ENCODE peak calls at places on chromosome 18, in four cellular contexts. K is NCI-H345; H is lower lobe of right lung; C is stimulated activated CD4-positive, alpha-beta T cell treated with anti-CD3 and anti-CD28 coated beads, Interleukin-2, amount 100 ng/mL, for 48 hours. B is an unnamed sample.

GRCh38 chr18:3226048-3226447 is 6.3 kb upstream of the MYOM1 start:
- DNase-seq in K (no peak), H (no peak), C (no peak), B (no peak)

GRCh38 chr18:70705831-70706416 is 417.1 kb downstream of the SOCS6 start:
- DNase-seq in K (no peak), H (no peak), C (no peak), B (no peak)

GRCh38 chr18:11747731-11748130 is 58.7 kb downstream of the GNAL start:
- DNase-seq in K (peak; percentile 54), H (no peak), C (no peak), B (no peak)

GRCh38 chr18:79664525-79665125 is 15.0 kb upstream of the CTDP1 start:
- DNase-seq in K (no peak), H (no peak), C (no peak), B (no peak)

GRCh38 chr18:47604041-47604440 is 326.4 kb downstream of the SMAD2 start:
- DNase-seq in K (no peak), H (no peak), C (no peak), B (no peak)

GRCh38 chr18:41767960-41768359 is 187.1 kb upstream of the PIK3C3 start:
- DNase-seq in K (no peak), H (no peak), C (no peak), B (no peak)

GRCh38 chr18:31102020-31102684 is at the start of gene DSC2:
- DNase-seq in K (peak; percentile 42), H (peak; percentile 65), C (no peak), B (no peak)

GRCh38 chr18:46419391-46420141 is 237.5 kb downstream of the LOXHD1 start:
- DNase-seq in K (no peak), H (no peak), C (no peak), B (no peak)

GRCh38 chr18:5895300-5895885 is at the start of gene TMEM200C:
- DNase-seq in K (peak; percentile 60), H (peak; percentile 51), C (no peak), B (peak; percentile 52)

GRCh38 chr18:45896991-45897390 is 70.1 kb downstream of the EPG5 start:
- DNase-seq in K (no peak), H (no peak), C (no peak), B (no peak)

GRCh38 chr18:12595571-12596255 is 62.2 kb downstream of the SPIRE1 start:
- DNase-seq in K (no peak), H (no peak), C (no peak), B (no peak)

GRCh38 chr18:23779696-23780303 is 90.5 kb downstream of the LAMA3 start:
- DNase-seq in K (no peak), H (no peak), C (no peak), B (no peak)

GRCh38 chr18:32048507-32049091 is 30.0 kb downstream of the RNF125 start:
- DNase-seq in K (no peak), H (peak; percentile 49), C (no peak), B (no peak)

GRCh38 chr18:37669991-37670534 is 104.5 kb upstream of the CELF4 start:
- DNase-seq in K (no peak), H (no peak), C (no peak), B (no peak)

GRCh38 chr18:70181725-70182124 is 23.8 kb downstream of the RTTN start:
- DNase-seq in K (no peak), H (no peak), C (no peak), B (no peak)

GRCh38 chr18:73509460-73509859 is 638.2 kb downstream of the FBXO15 start:
- DNase-seq in K (no peak), H (no peak), C (no peak), B (no peak)

GRCh38 chr18:61596296-61596695 is 263.1 kb downstream of the CDH20 start:
- DNase-seq in K (no peak), H (no peak), C (no peak), B (no peak)

GRCh38 chr18:48164096-48164475 is 233.6 kb upstream of the SMAD2 start:
- DNase-seq in K (no peak), H (no peak), C (no peak), B (no peak)

GRCh38 chr18:53754154-53754553 is 470.3 kb downstream of the MBD2 start:
- DNase-seq in K (no peak), H (no peak), C (no peak), B (no peak)

GRCh38 chr18:31821452-31822171 is 60.9 kb upstream of the SLC25A52 start:
- DNase-seq in K (no peak), H (no peak), C (no peak), B (no peak)

GRCh38 chr18:62287753-62288668 is 37.1 kb upstream of the TNFRSF11A start:
- DNase-seq in K (no peak), H (no peak), C (no peak), B (no peak)

GRCh38 chr18:36811430-36811829 is 17.4 kb downstream of the TPGS2 start:
- DNase-seq in K (no peak), H (no peak), C (no peak), B (no peak)

GRCh38 chr18:44520981-44521672 is 159.6 kb upstream of the SETBP1 start:
- DNase-seq in K (no peak), H (no peak), C (no peak), B (no peak)

GRCh38 chr18:79260023-79260422 is 135.7 kb upstream of the NFATC1 start:
- DNase-seq in K (peak; percentile 62), H (no peak), C (no peak), B (no peak)

GRCh38 chr18:62979172-62979571 is 263.8 kb downstream of the PHLPP1 start:
- DNase-seq in K (peak; percentile 62), H (peak; percentile 68), C (no peak), B (no peak)

GRCh38 chr18:48132993-48133674 is 202.7 kb upstream of the SMAD2 start:
- DNase-seq in K (no peak), H (no peak), C (no peak), B (no peak)

GRCh38 chr18:23291456-23292205 is 156.3 kb downstream of the CABLES1 start:
- DNase-seq in K (no peak), H (no peak), C (no peak), B (no peak)

GRCh38 chr18:48475635-48476549 is 62.9 kb upstream of the CTIF start:
- DNase-seq in K (peak; percentile 75), H (no peak), C (no peak), B (no peak)

GRCh38 chr18:47915229-47915628 is 15.2 kb downstream of the SMAD2 start:
- DNase-seq in K (no peak), H (no peak), C (no peak), B (no peak)

GRCh38 chr18:3782901-3783300 is 332.9 kb downstream of the TGIF1 start:
- DNase-seq in K (no peak), H (no peak), C (no peak), B (no peak)

GRCh38 chr18:23235860-23236259 is 100.6 kb downstream of the CABLES1 start:
- DNase-seq in K (no peak), H (no peak), C (no peak), B (no peak)

GRCh38 chr18:3794537-3795348 is 344.8 kb downstream of the TGIF1 start:
- DNase-seq in K (no peak), H (no peak), C (no peak), B (no peak)

GRCh38 chr18:40673150-40673549 is 1281.9 kb upstream of the PIK3C3 start:
- DNase-seq in K (no peak), H (no peak), C (no peak), B (no peak)

GRCh38 chr18:12411456-12411855 is 3.7 kb downstream of the PRELID3A start:
- DNase-seq in K (no peak), H (no peak), C (no peak), B (no peak)

GRCh38 chr18:58403799-58404455 is 225.0 kb downstream of the ALPK2 start:
- DNase-seq in K (no peak), H (no peak), C (no peak), B (no peak)

GRCh38 chr18:41820784-41821183 is 134.2 kb upstream of the PIK3C3 start:
- DNase-seq in K (no peak), H (no peak), C (no peak), B (no peak)

GRCh38 chr18:43578636-43579203 is 301.4 kb upstream of the SYT4 start:
- DNase-seq in K (no peak), H (no peak), C (no peak), B (no peak)

GRCh38 chr18:47830772-47831171 is 99.7 kb downstream of the SMAD2 start:
- DNase-seq in K (no peak), H (no peak), C (no peak), B (no peak)

GRCh38 chr18:45771587-45771986 is 47.6 kb downstream of the SLC14A1 start:
- DNase-seq in K (no peak), H (no peak), C (no peak), B (no peak)

GRCh38 chr18:3441290-3441689 is 8.7 kb upstream of the TGIF1 start:
- DNase-seq in K (peak; percentile 22), H (no peak), C (no peak), B (no peak)